ENCODE peak calls at places on chromosome 15, in seven cellular contexts. One of them, this sample, is unnamed.
A peak's percentile ranks its signal among the peaks of the same experiment; 100 is the strongest.

GRCh38 chr15:101372960-101373525 is 78.0 kb upstream of the SNRPA1 start:
- DNase-seq in psoas muscle: no peak
- DNase-seq in upper lobe of right lung: no peak
- DNase-seq in thoracic aorta: no peak
- DNase-seq in IMR-90: no peak
- DNase-seq in GM23248: no peak
- DNase-seq in DND-41: no peak
- DNase-seq in this sample: no peak

GRCh38 chr15:59295742-59296090 is 77.0 kb downstream of the MYO1E start:
- DNase-seq in psoas muscle: no peak
- DNase-seq in upper lobe of right lung: no peak
- DNase-seq in thoracic aorta: no peak
- DNase-seq in IMR-90: no peak
- DNase-seq in GM23248: no peak
- DNase-seq in DND-41: no peak
- DNase-seq in this sample: no peak

GRCh38 chr15:78317145-78317836 is 17.9 kb upstream of the SKIC8 start:
- DNase-seq in psoas muscle: no peak
- DNase-seq in upper lobe of right lung: no peak
- DNase-seq in thoracic aorta: no peak
- DNase-seq in IMR-90: no peak
- DNase-seq in GM23248: peak; percentile 27
- DNase-seq in DND-41: no peak
- DNase-seq in this sample: no peak

GRCh38 chr15:38050988-38051387 is 116.5 kb downstream of the TMCO5A start:
- DNase-seq in psoas muscle: no peak
- DNase-seq in upper lobe of right lung: no peak
- DNase-seq in thoracic aorta: no peak
- DNase-seq in IMR-90: no peak
- DNase-seq in GM23248: no peak
- DNase-seq in DND-41: no peak
- DNase-seq in this sample: no peak

GRCh38 chr15:80609512-80609946 is 85.6 kb upstream of the ABHD17C start:
- DNase-seq in psoas muscle: no peak
- DNase-seq in upper lobe of right lung: no peak
- DNase-seq in thoracic aorta: no peak
- DNase-seq in IMR-90: no peak
- DNase-seq in GM23248: peak; percentile 14
- DNase-seq in DND-41: no peak
- DNase-seq in this sample: no peak

GRCh38 chr15:80694624-80695098 is 449 bp upstream of the ABHD17C start:
- DNase-seq in psoas muscle: peak; percentile 32
- DNase-seq in upper lobe of right lung: peak; percentile 74
- DNase-seq in thoracic aorta: no peak
- DNase-seq in IMR-90: peak; percentile 33
- DNase-seq in GM23248: peak; percentile 64
- DNase-seq in DND-41: peak; percentile 12
- DNase-seq in this sample: peak; percentile 3

GRCh38 chr15:77518458-77518857 is 97.8 kb downstream of the HMG20A start:
- DNase-seq in psoas muscle: no peak
- DNase-seq in upper lobe of right lung: peak; percentile 38
- DNase-seq in thoracic aorta: no peak
- DNase-seq in IMR-90: no peak
- DNase-seq in GM23248: no peak
- DNase-seq in DND-41: no peak
- DNase-seq in this sample: no peak

GRCh38 chr15:42146551-42147430 is 9.6 kb downstream of the PLA2G4F start:
- DNase-seq in psoas muscle: no peak
- DNase-seq in upper lobe of right lung: peak; percentile 43
- DNase-seq in thoracic aorta: no peak
- DNase-seq in IMR-90: no peak
- DNase-seq in GM23248: no peak
- DNase-seq in DND-41: no peak
- DNase-seq in this sample: no peak

GRCh38 chr15:50810128-50810527 is 44.6 kb upstream of the SPPL2A start:
- DNase-seq in psoas muscle: no peak
- DNase-seq in upper lobe of right lung: no peak
- DNase-seq in thoracic aorta: no peak
- DNase-seq in IMR-90: no peak
- DNase-seq in GM23248: peak; percentile 16
- DNase-seq in DND-41: no peak
- DNase-seq in this sample: no peak

GRCh38 chr15:76334438-76335004 is 2.1 kb upstream of the ISL2 start:
- DNase-seq in psoas muscle: no peak
- DNase-seq in upper lobe of right lung: no peak
- DNase-seq in thoracic aorta: no peak
- DNase-seq in IMR-90: no peak
- DNase-seq in GM23248: no peak
- DNase-seq in DND-41: no peak
- DNase-seq in this sample: no peak

GRCh38 chr15:99976811-99977271 is 243.6 kb upstream of the LYSMD4 start:
- DNase-seq in psoas muscle: no peak
- DNase-seq in upper lobe of right lung: no peak
- DNase-seq in thoracic aorta: no peak
- DNase-seq in IMR-90: peak; percentile 20
- DNase-seq in GM23248: peak; percentile 15
- DNase-seq in DND-41: no peak
- DNase-seq in this sample: no peak

GRCh38 chr15:50883903-50884302 is 24.6 kb upstream of the AP4E1 start:
- DNase-seq in psoas muscle: no peak
- DNase-seq in upper lobe of right lung: no peak
- DNase-seq in thoracic aorta: no peak
- DNase-seq in IMR-90: peak; percentile 46
- DNase-seq in GM23248: peak; percentile 50
- DNase-seq in DND-41: peak; percentile 71
- DNase-seq in this sample: no peak

GRCh38 chr15:100191161-100191560 is 150.6 kb downstream of the ADAMTS17 start:
- DNase-seq in psoas muscle: no peak
- DNase-seq in upper lobe of right lung: no peak
- DNase-seq in thoracic aorta: no peak
- DNase-seq in IMR-90: no peak
- DNase-seq in GM23248: no peak
- DNase-seq in DND-41: no peak
- DNase-seq in this sample: no peak

GRCh38 chr15:84600331-84600686 is 500 bp upstream of the ZSCAN2 start:
- DNase-seq in psoas muscle: peak; percentile 87
- DNase-seq in upper lobe of right lung: peak; percentile 93
- DNase-seq in thoracic aorta: peak; percentile 82
- DNase-seq in IMR-90: peak; percentile 83
- DNase-seq in GM23248: peak; percentile 96
- DNase-seq in DND-41: peak; percentile 83
- DNase-seq in this sample: peak; percentile 33

GRCh38 chr15:35038655-35039534 is 46.2 kb downstream of the NANOGP8 start:
- DNase-seq in psoas muscle: no peak
- DNase-seq in upper lobe of right lung: no peak
- DNase-seq in thoracic aorta: no peak
- DNase-seq in IMR-90: peak; percentile 77
- DNase-seq in GM23248: peak; percentile 74
- DNase-seq in DND-41: no peak
- DNase-seq in this sample: no peak

GRCh38 chr15:68679161-68679560 is 100.4 kb downstream of the CORO2B start:
- DNase-seq in psoas muscle: no peak
- DNase-seq in upper lobe of right lung: no peak
- DNase-seq in thoracic aorta: no peak
- DNase-seq in IMR-90: no peak
- DNase-seq in GM23248: peak; percentile 21
- DNase-seq in DND-41: no peak
- DNase-seq in this sample: no peak

GRCh38 chr15:64599716-64600115 is 139.3 kb downstream of the ZNF609 start:
- DNase-seq in psoas muscle: no peak
- DNase-seq in upper lobe of right lung: no peak
- DNase-seq in thoracic aorta: no peak
- DNase-seq in IMR-90: peak; percentile 58
- DNase-seq in GM23248: peak; percentile 48
- DNase-seq in DND-41: no peak
- DNase-seq in this sample: no peak

GRCh38 chr15:79037848-79038247 is 52.7 kb downstream of the RASGRF1 start:
- DNase-seq in psoas muscle: no peak
- DNase-seq in upper lobe of right lung: no peak
- DNase-seq in thoracic aorta: no peak
- DNase-seq in IMR-90: no peak
- DNase-seq in GM23248: no peak
- DNase-seq in DND-41: no peak
- DNase-seq in this sample: no peak

DNA sequence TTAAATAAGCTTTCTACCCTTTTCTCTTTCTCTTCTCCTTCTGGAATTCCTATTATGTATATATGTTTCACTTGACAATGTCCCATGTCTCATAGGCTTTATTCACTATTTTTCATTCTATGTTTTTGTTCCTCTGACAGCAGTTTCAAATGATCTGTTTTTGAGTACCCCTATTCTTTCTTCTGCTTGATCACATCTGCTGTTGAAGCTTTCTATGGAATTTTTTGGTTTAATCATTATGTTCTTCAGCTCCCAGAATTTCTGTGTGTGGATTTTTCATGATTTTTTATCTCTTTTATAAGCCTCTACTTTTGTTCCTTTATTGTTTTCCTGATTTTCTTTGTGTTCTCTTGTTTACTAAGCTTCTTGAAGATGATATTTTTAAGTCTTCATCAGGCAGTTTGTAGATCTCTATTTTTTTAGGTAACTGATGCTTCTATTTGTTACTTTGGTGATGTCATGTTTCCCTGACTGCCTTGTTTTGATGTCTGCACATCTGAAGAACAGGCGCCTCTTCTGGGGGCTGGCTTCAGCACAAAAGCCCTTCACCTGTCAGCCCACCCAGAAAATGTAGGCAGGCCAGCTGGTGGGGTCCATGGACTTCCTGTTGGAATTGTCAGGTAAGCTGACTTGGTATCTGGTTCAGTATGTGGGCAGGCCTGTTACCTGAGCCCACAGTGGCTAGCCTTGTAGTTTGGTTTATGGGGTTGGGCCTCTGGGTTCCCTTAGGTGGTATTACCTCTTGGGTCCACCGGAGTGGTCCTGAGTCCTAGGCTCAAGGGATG is 15.8 kb downstream of the FAM227B start:
- DNase-seq in psoas muscle: no peak
- DNase-seq in upper lobe of right lung: no peak
- DNase-seq in thoracic aorta: no peak
- DNase-seq in IMR-90: no peak
- DNase-seq in GM23248: no peak
- DNase-seq in DND-41: no peak
- DNase-seq in this sample: no peak
- H3K9me3 ChIP-seq in psoas muscle: peaks cover 15% of the 10 kb centered on the region
- H3K9me3 ChIP-seq in upper lobe of right lung: peaks cover 17% of the 10 kb centered on the region
- H3K9me3 ChIP-seq in thoracic aorta: peaks cover 9% of the 10 kb centered on the region
- H3K9me3 ChIP-seq in IMR-90: peaks cover 13% of the 10 kb centered on the region
- H3K9me3 ChIP-seq in GM23248: peaks cover 4% of the 10 kb centered on the region
- H3K9me3 ChIP-seq in DND-41: peaks cover 3% of the 10 kb centered on the region
- H3K9me3 ChIP-seq in this sample: no peaks in the 10 kb centered on the region

DNA sequence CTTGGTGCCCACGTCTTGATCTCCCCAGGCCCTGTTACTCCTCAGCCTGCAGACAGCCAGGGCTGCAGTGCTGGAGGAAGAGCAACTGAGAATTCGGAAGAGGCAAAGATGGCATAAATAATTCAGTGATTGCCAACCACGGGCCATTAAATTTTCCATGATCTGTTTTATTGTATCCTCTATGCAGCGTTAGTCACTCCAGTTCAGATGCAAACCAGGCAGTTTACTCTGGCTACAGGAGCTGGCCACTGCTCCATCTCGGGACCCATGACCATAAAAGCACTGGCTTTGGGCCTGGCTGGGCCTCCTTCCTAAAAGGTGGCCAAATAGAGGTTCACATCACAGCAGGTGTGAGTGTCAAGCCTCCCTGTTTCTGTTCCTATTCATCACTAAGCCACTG is 137.6 kb upstream of the TLE3 start:
- DNase-seq in psoas muscle: no peak
- DNase-seq in upper lobe of right lung: no peak
- DNase-seq in thoracic aorta: no peak
- DNase-seq in IMR-90: no peak
- DNase-seq in GM23248: peak; percentile 76
- DNase-seq in DND-41: no peak
- DNase-seq in this sample: no peak
- H3K27ac ChIP-seq in psoas muscle: no peak overlapping the region
- H3K27ac ChIP-seq in upper lobe of right lung: no peak overlapping the region
- H3K27ac ChIP-seq in thoracic aorta: no peak overlapping the region
- H3K27ac ChIP-seq in IMR-90: no peak overlapping the region
- H3K27ac ChIP-seq in GM23248: peak overlapping the region; percentile 77
- H3K27ac ChIP-seq in DND-41: no peak overlapping the region
- H3K27ac ChIP-seq in this sample: no peak overlapping the region

GRCh38 chr15:75145027-75145841 is 56.4 kb upstream of the C15orf39 start:
- DNase-seq in psoas muscle: no peak
- DNase-seq in upper lobe of right lung: no peak
- DNase-seq in thoracic aorta: no peak
- DNase-seq in IMR-90: no peak
- DNase-seq in GM23248: no peak
- DNase-seq in DND-41: peak; percentile 18
- DNase-seq in this sample: no peak
- H3K9me3 ChIP-seq in psoas muscle: peaks cover 21% of the 10 kb centered on the region
- H3K9me3 ChIP-seq in upper lobe of right lung: peaks cover 31% of the 10 kb centered on the region
- H3K9me3 ChIP-seq in thoracic aorta: peaks cover 31% of the 10 kb centered on the region
- H3K9me3 ChIP-seq in IMR-90: peaks cover 38% of the 10 kb centered on the region
- H3K9me3 ChIP-seq in GM23248: no peaks in the 10 kb centered on the region
- H3K9me3 ChIP-seq in DND-41: peaks cover 39% of the 10 kb centered on the region
- H3K9me3 ChIP-seq in this sample: peaks cover 42% of the 10 kb centered on the region

DNA sequence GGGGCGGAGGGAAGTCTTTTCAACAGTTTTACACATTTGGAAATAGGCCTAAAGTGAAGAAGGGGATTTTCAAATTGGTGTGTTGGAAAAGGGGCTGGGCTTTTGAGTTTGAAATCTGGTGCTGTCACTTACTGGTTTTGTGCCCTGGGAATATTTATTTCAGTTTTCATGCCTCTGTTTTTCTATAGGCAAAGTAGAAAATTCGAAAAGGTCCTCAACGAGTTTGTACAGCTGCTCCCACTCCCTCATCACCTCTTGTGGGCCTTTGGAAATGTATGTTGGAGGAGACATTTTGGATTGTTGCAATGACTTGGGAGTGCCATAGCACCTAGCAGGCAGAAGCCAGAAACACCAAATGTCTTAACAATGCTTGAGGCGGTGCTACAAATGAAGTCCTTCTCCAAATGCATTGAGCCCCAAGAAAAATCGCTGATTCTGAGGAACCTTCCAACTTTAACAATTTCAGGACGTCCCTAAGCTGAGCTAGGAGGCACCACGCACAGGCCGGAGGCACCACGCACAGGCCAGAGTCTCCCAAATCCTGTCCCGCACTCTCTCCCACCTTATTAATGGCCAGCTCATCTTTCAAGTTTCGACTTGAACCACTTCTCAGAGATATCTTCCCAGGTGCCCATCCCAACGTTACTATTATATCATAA is 639 bp upstream of the POLR2M start:
- DNase-seq in psoas muscle: no peak
- DNase-seq in upper lobe of right lung: no peak
- DNase-seq in thoracic aorta: no peak
- DNase-seq in IMR-90: no peak
- DNase-seq in GM23248: no peak
- DNase-seq in DND-41: no peak
- DNase-seq in this sample: no peak
- H3K27ac ChIP-seq in psoas muscle: peak overlapping the region; percentile 96
- H3K27ac ChIP-seq in upper lobe of right lung: peak overlapping the region; percentile 98
- H3K27ac ChIP-seq in thoracic aorta: peak overlapping the region; percentile 96
- H3K27ac ChIP-seq in IMR-90: peak overlapping the region; percentile 19
- H3K27ac ChIP-seq in GM23248: peak overlapping the region; percentile 88
- H3K27ac ChIP-seq in DND-41: peak overlapping the region; percentile 96
- H3K27ac ChIP-seq in this sample: peak overlapping the region; percentile 92

DNA sequence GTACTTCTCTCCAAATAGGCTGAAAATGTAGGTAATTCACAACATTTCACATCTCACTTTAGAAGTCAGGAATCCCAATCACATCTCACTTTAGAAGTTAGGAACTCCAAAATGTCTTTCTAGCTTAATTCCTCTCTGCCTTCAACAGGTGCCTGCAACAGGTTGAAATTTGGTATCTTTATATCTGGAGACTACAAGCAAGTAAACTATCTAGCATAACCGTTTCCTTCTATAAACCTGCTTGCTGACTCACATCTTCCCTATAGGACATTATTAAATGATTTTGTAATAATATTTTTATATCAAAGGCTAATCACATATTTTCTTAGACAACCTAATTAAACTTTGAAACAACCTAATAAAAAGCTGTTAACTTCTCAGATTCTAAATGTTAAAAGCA is 18.2 kb downstream of the RFX7 start:
- DNase-seq in psoas muscle: no peak
- DNase-seq in upper lobe of right lung: no peak
- DNase-seq in thoracic aorta: no peak
- DNase-seq in IMR-90: no peak
- DNase-seq in GM23248: no peak
- DNase-seq in DND-41: no peak
- DNase-seq in this sample: no peak
- H3K9me3 ChIP-seq in psoas muscle: peaks cover 32% of the 10 kb centered on the region
- H3K9me3 ChIP-seq in upper lobe of right lung: peaks cover 15% of the 10 kb centered on the region
- H3K9me3 ChIP-seq in thoracic aorta: peaks cover 7% of the 10 kb centered on the region
- H3K9me3 ChIP-seq in IMR-90: peaks cover 7% of the 10 kb centered on the region
- H3K9me3 ChIP-seq in GM23248: no peaks in the 10 kb centered on the region
- H3K9me3 ChIP-seq in DND-41: peaks cover 33% of the 10 kb centered on the region
- H3K9me3 ChIP-seq in this sample: peaks cover 26% of the 10 kb centered on the region

This sample was measured in naive thymus-derived CD4-positive, alpha-beta T cell.